ENCODE peak calls at places on chromosomes 5 and 9, in nine cellular contexts. O is heart left ventricle, M is transverse colon, K is uterus, C is tibial nerve, A is spleen, N is GM12878, U is A549, Z is stomach. Q is an unnamed sample.

GRCh38 chr5:1672396-1672795 is 127.2 kb downstream of the MRPL36 start:
- DNase-seq in Z (no peak), K (no peak), M (no peak), A (peak), U (no peak), C (no peak), O (no peak), N (no peak), Q (no peak)

GRCh38 chr9:93133641-93134017 is 422 bp downstream of the NINJ1 start:
- DNase-seq in C (peak), K (peak), N (no peak), O (peak), Z (peak), A (peak), U (peak), M (peak), Q (peak)

GRCh38 chr9:80796662-80797426 is 892.5 kb downstream of the TLE1 start:
- DNase-seq in K (peak), N (no peak), C (no peak), M (no peak), Z (no peak), O (peak), A (no peak), U (no peak), Q (peak)

GRCh38 chr5:147930759-147931158 is 24.4 kb upstream of the C5orf46 start:
- DNase-seq in Z (no peak), C (no peak), M (no peak), O (no peak), N (no peak), A (no peak), K (no peak), U (no peak), Q (no peak)

GRCh38 chr5:73673161-73673591 is 47.2 kb downstream of the ARHGEF28 start:
- DNase-seq in N (no peak), O (no peak), C (no peak), M (no peak), K (no peak), U (no peak), Z (no peak), A (no peak), Q (no peak)

GRCh38 chr9:34777667-34778066 is 67.7 kb upstream of the CCL21 start:
- DNase-seq in K (no peak), U (no peak), C (no peak), Z (no peak), N (no peak), M (no peak), O (no peak), A (no peak), Q (no peak)

GRCh38 chr5:52841114-52841513 is 53.4 kb downstream of the ITGA1 start:
- DNase-seq in U (no peak), N (no peak), M (no peak), Z (no peak), K (no peak), C (no peak), O (no peak), A (no peak), Q (no peak)

GRCh38 chr5:113061851-113062631 is 85.4 kb downstream of the DCP2 start:
- DNase-seq in N (no peak), O (no peak), U (no peak), M (no peak), K (no peak), A (no peak), C (no peak), Z (no peak), Q (no peak)

GRCh38 chr5:54593809-54594208 is 76.2 kb downstream of the SNX18 start:
- DNase-seq in A (no peak), Z (no peak), U (no peak), M (no peak), N (no peak), C (no peak), O (no peak), K (no peak), Q (no peak)

GRCh38 chr5:1944408-1944807 is 61.7 kb upstream of the IRX4 start:
- DNase-seq in C (no peak), Z (no peak), O (no peak), M (no peak), A (no peak), U (no peak), K (no peak), N (no peak), Q (no peak)

GRCh38 chr5:84274585-84275468 is 109.9 kb downstream of the EDIL3 start:
- DNase-seq in K (no peak), M (peak), A (no peak), C (no peak), Z (peak), O (peak), U (peak), N (no peak), Q (no peak)

GRCh38 chr5:141094481-141095262 is at the start of gene PCDHB2:
- DNase-seq in K (no peak), Z (no peak), M (no peak), U (peak), C (no peak), A (no peak), N (no peak), O (peak), Q (no peak)

GRCh38 chr9:33374634-33375237 is 27.6 kb downstream of the AQP7 start:
- DNase-seq in N (no peak), K (peak), C (peak), M (peak), Z (peak), O (peak), A (peak), U (peak), Q (peak)

GRCh38 chr9:97512966-97513560 is 11.6 kb downstream of the TMOD1 start:
- DNase-seq in N (no peak), K (no peak), Z (no peak), C (no peak), M (no peak), U (no peak), O (no peak), A (no peak), Q (no peak)

GRCh38 chr9:20312732-20313131 is 309.6 kb downstream of the MLLT3 start:
- DNase-seq in C (no peak), O (no peak), Z (no peak), K (no peak), N (no peak), M (no peak), U (peak), A (no peak), Q (no peak)

GRCh38 chr5:66074891-66075290 is 69.2 kb upstream of the SREK1 start:
- DNase-seq in K (no peak), O (no peak), A (no peak), Z (no peak), C (no peak), U (no peak), N (no peak), M (no peak), Q (no peak)

GRCh38 chr9:84751921-84752320 is 82.4 kb downstream of the NTRK2 start:
- DNase-seq in Z (no peak), U (no peak), K (no peak), O (no peak), C (no peak), N (no peak), M (no peak), A (no peak), Q (no peak)

GRCh38 chr5:176543428-176544182 is 5.5 kb upstream of the CDHR2 start:
- DNase-seq in N (no peak), A (peak), M (peak), C (no peak), Z (peak), K (peak), O (peak), U (peak), Q (peak)

GRCh38 chr9:83708515-83709158 is 879 bp upstream of the UBQLN1 start:
- DNase-seq in C (peak), A (peak), M (peak), K (peak), U (peak), O (peak), N (no peak), Z (peak), Q (peak)

GRCh38 chr9:135526730-135527571 is 5.7 kb downstream of the LCN1 start:
- DNase-seq in C (no peak), M (no peak), U (peak), Z (peak), K (no peak), A (no peak), N (no peak), O (no peak), Q (peak)

GRCh38 chr5:9183306-9183705 is 362.6 kb downstream of the SEMA5A start:
- DNase-seq in M (no peak), A (no peak), C (no peak), U (no peak), K (no peak), Z (no peak), N (no peak), O (no peak), Q (no peak)

GRCh38 chr5:146813748-146814147 is 64.8 kb downstream of the PPP2R2B start:
- DNase-seq in M (no peak), C (no peak), N (no peak), A (no peak), K (no peak), O (no peak), U (no peak), Z (no peak), Q (no peak)

GRCh38 chr9:36039696-36040095 is 3.0 kb downstream of the RECK start:
- DNase-seq in O (no peak), Z (no peak), U (no peak), N (no peak), M (no peak), K (no peak), A (no peak), C (no peak), Q (no peak)

GRCh38 chr5:55820488-55820887 is 30.7 kb upstream of the IL31RA start:
- DNase-seq in K (no peak), A (no peak), Z (no peak), U (no peak), C (no peak), N (no peak), O (no peak), M (no peak), Q (no peak)

GRCh38 chr5:17763301-17763700 is 129.0 kb downstream of the TAF11L14 start:
- DNase-seq in U (no peak), C (no peak), A (no peak), N (no peak), O (no peak), K (no peak), Z (no peak), M (no peak), Q (no peak)

GRCh38 chr5:2981035-2981434 is 229.6 kb upstream of the IRX2 start:
- DNase-seq in O (no peak), M (no peak), N (no peak), K (no peak), C (no peak), Z (no peak), U (no peak), A (no peak), Q (no peak)

GRCh38 chr5:2986301-2986700 is 234.8 kb upstream of the IRX2 start:
- DNase-seq in M (no peak), C (no peak), U (no peak), N (no peak), A (no peak), K (no peak), Z (no peak), O (no peak), Q (no peak)

GRCh38 chr5:2985718-2986117 is 234.2 kb upstream of the IRX2 start:
- DNase-seq in O (no peak), Z (no peak), K (no peak), N (no peak), M (no peak), A (no peak), U (no peak), C (no peak), Q (no peak)

DNA sequence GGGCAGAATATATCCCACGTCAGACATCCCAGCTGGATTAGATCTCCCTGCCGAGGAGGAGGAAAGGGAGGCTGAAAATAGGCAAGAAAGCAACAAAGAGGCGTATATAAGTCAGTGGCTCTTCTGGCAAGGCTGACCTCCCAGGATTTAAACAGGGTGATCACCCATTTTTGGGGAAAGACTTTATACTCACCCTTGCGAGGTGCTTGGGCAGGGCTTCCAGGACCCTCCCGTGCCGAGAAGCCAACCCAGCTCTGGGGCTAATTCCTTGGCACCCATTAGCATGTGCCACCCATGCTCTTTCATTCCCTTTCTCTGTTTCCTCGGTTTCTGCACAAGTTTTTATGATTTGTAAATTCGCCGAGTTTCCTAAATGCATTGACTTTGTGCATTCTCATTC is 230.2 kb upstream of the IRX2 start:
- DNase-seq in C (no peak), A (no peak), O (no peak), M (no peak), U (no peak), K (no peak), Z (no peak), N (no peak), Q (no peak)
- TF ChIP-seq POLR2A in C (no peak), A (no peak), O (no peak), M (no peak), U (no peak), K (no peak), Z (no peak), N (no peak), Q (no peak)

DNA sequence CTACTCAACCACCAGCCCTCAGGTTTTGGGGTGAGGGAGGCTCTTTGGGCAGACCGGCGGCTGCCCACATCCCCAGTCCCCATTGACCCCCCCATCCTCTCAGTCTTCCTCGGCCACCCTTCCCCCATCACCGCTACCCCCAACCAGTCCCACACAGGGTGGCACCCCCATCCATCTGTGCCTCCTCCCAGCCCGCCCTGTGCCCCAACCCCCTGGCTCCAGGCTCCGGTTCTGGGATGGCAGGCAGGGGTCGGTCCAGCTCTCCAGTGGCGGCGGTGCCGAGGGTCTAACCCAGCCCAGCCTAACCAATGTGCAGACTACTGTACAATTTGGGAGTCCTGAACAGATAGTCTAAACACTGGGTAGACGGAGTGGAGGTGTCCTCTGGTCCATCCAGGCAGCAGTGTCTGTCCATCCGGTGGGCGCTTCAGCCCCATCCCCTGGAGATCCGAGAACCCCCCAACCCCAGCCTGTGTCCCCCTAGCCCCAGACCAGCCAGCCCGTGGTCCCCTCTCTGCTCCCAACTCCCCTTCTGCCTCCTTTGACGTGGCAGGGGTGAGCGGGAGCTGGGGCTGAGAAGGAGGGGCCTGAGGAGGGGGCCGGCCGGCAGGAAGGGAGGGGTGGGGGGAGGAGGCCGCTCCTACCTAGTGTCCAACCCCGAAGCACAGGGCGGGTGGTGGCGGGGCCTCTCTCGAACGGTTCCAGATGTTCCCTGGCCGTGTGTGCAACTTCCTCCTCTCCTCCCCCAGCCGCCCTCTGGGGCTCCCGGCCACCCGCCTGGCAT is 31.2 kb downstream of the GOLGA2 start:
- DNase-seq in N (no peak), Z (peak), M (peak), O (peak), C (peak), K (peak), A (peak), U (no peak), Q (peak)
- H3K4me3 ChIP-seq in N (no peak), Z (peak), M (no peak), O (peak), C (peak), K (peak), A (peak), U (no peak), Q (peak)

GRCh38 chr9:1890806-1891205 is 124.3 kb upstream of the SMARCA2 start:
- DNase-seq in Z (no peak), M (no peak), N (no peak), O (no peak), U (no peak), K (no peak), C (no peak), A (no peak), Q (no peak)
- H3K27ac ChIP-seq in Z (no peak), M (no peak), N (no peak), O (no peak), U (no peak), K (no peak), C (no peak), A (no peak), Q (no peak)

GRCh38 chr9:104927912-104928740 is at the start of gene ABCA1:
- DNase-seq in K (peak), M (peak), A (peak), U (peak), C (peak), Z (peak), O (peak), N (no peak), Q (peak)
- TF ChIP-seq POLR2A in K (no peak), M (peak), A (peak), U (peak), C (peak), Z (peak), O (no peak), N (no peak), Q (peak)

DNA sequence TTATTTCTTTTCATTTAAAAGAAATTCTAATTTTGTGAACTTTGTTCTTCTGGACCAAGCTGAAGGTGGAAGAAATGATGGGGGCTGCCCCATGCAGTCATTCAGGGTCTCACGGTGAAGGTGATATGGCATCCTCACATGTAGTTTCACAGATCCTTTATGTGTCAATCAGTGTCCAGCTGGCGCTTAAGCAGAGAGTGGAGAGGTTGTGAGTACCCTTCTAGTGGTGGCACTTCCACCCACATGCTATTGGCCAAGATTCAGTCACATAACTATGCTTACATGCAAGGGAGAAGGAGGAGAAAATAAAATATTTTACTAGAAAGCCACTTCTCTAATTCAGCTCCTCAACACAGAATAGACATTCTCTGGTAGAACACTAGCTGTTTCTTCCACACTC is 34.7 kb downstream of the PLPPR1 start:
- DNase-seq in Z (no peak), K (no peak), O (no peak), M (no peak), N (no peak), C (no peak), U (no peak), A (no peak), Q (no peak)
- H3K4me3 ChIP-seq in Z (no peak), K (no peak), O (no peak), M (no peak), N (no peak), C (no peak), U (no peak), A (no peak), Q (no peak)

GRCh38 chr5:149391524-149391923 is 12.4 kb upstream of the IL17B start:
- DNase-seq in O (no peak), C (no peak), Z (no peak), U (no peak), M (no peak), N (no peak), A (no peak), K (no peak), Q (peak)
- H3K27ac ChIP-seq in O (no peak), C (no peak), Z (peak), U (no peak), M (peak), N (no peak), A (no peak), K (peak), Q (peak)

GRCh38 chr9:134220311-134220710 is 55.9 kb upstream of the RNU6ATAC start:
- DNase-seq in U (no peak), O (no peak), Z (no peak), M (no peak), C (no peak), K (no peak), N (no peak), A (peak), Q (peak)
- TF ChIP-seq POLR2A in U (no peak), O (no peak), Z (no peak), M (no peak), C (no peak), K (no peak), N (no peak), A (no peak), Q (no peak)